ENCODE peak calls at places on chromosome 6, in nine cellular contexts. F is Peyer's patch, N is heart right ventricle, J is PC-9, P is osteoblast, T is cardiac fibroblast, I is BJ, Q is epithelial cell of esophagus, D is HCT116. V is an unnamed sample.

GRCh38 chr6:64817525-64817924 is 889.5 kb downstream of the EYS start:
- DNase-seq in F (no peak), N (no peak), J (no peak), P (no peak), T (no peak), I (no peak), Q (no peak), D (no peak), V (peak)

GRCh38 chr6:111087106-111087835 is at the start of gene SLC16A10:
- DNase-seq in F (peak), N (peak), J (peak), P (peak), T (peak), I (no peak), Q (peak), D (peak), V (peak)

GRCh38 chr6:37659561-37659960 is 38.1 kb downstream of the MDGA1 start:
- DNase-seq in F (no peak), N (no peak), J (no peak), P (no peak), T (no peak), I (no peak), Q (no peak), D (no peak), V (no peak)

GRCh38 chr6:88813045-88813444 is 150.4 kb downstream of the RNGTT start:
- DNase-seq in F (no peak), N (no peak), J (no peak), P (no peak), T (no peak), I (no peak), Q (no peak), D (no peak), V (no peak)

GRCh38 chr6:55875420-55875819 is at the start of gene BMP5:
- DNase-seq in F (no peak), N (no peak), J (no peak), P (no peak), T (no peak), I (no peak), Q (no peak), D (no peak), V (no peak)

GRCh38 chr6:108118791-108119211 is 44.3 kb upstream of the OSTM1 start:
- DNase-seq in F (no peak), N (no peak), J (no peak), P (peak), T (no peak), I (no peak), Q (no peak), D (no peak), V (no peak)

GRCh38 chr6:131199568-131200272 is 64.5 kb downstream of the AKAP7 start:
- DNase-seq in F (peak), N (no peak), J (peak), P (peak), T (peak), I (no peak), Q (peak), D (peak), V (peak)

GRCh38 chr6:32941412-32941784 is 570 bp upstream of the HLA-DMB start:
- DNase-seq in F (peak), N (no peak), J (no peak), P (no peak), T (no peak), I (no peak), Q (no peak), D (no peak), V (no peak)

GRCh38 chr6:166515072-166515810 is 71.2 kb downstream of the RAMACL start:
- DNase-seq in F (peak), N (no peak), J (peak), P (peak), T (peak), I (peak), Q (peak), D (peak), V (peak)

GRCh38 chr6:112571486-112571885 is 224.4 kb downstream of the RFPL4B start:
- DNase-seq in F (no peak), N (peak), J (no peak), P (peak), T (peak), I (no peak), Q (no peak), D (no peak), V (peak)

GRCh38 chr6:159098636-159099106 is 53.9 kb upstream of the TAGAP start:
- DNase-seq in F (peak), N (no peak), J (no peak), P (no peak), T (no peak), I (no peak), Q (peak), D (no peak), V (no peak)

GRCh38 chr6:113921299-113921904 is 49.5 kb downstream of the HDAC2 start:
- DNase-seq in F (no peak), N (no peak), J (no peak), P (no peak), T (no peak), I (no peak), Q (no peak), D (no peak), V (no peak)

GRCh38 chr6:44630125-44631028 is 242.9 kb downstream of the CDC5L start:
- DNase-seq in F (peak), N (no peak), J (peak), P (peak), T (peak), I (no peak), Q (peak), D (peak), V (peak)

GRCh38 chr6:136920858-136921520 is 1.1 kb upstream of the SLC35D3 start:
- DNase-seq in F (no peak), N (peak), J (no peak), P (peak), T (peak), I (no peak), Q (no peak), D (no peak), V (peak)

GRCh38 chr6:72130327-72130726 is 244.0 kb downstream of the RIMS1 start:
- DNase-seq in F (no peak), N (no peak), J (no peak), P (no peak), T (no peak), I (no peak), Q (no peak), D (no peak), V (no peak)

GRCh38 chr6:18121580-18122127 is 823 bp downstream of the NHLRC1 start:
- DNase-seq in F (no peak), N (no peak), J (no peak), P (no peak), T (no peak), I (no peak), Q (no peak), D (no peak), V (no peak)

GRCh38 chr6:18126116-18126515 is 3.6 kb upstream of the NHLRC1 start:
- DNase-seq in F (no peak), N (no peak), J (no peak), P (no peak), T (peak), I (no peak), Q (no peak), D (no peak), V (peak)

GRCh38 chr6:18118330-18118729 is 4.1 kb downstream of the NHLRC1 start:
- DNase-seq in F (no peak), N (no peak), J (no peak), P (peak), T (no peak), I (no peak), Q (no peak), D (no peak), V (no peak)

GRCh38 chr6:18119236-18119635 is 3.2 kb downstream of the NHLRC1 start:
- DNase-seq in F (peak), N (no peak), J (no peak), P (no peak), T (no peak), I (no peak), Q (peak), D (no peak), V (no peak)

GRCh38 chr6:18122128-18123093 is at the start of gene NHLRC1:
- DNase-seq in F (peak), N (peak), J (peak), P (peak), T (peak), I (peak), Q (peak), D (no peak), V (peak)
- H3K4me3 ChIP-seq in F (peak), N (peak), J (peak), P (peak), T (peak), I (peak), Q (peak), D (no peak), V (peak)

GRCh38 chr6:13355969-13356368 is 27.6 kb upstream of the TBC1D7 start:
- DNase-seq in F (no peak), N (no peak), J (no peak), P (no peak), T (no peak), I (no peak), Q (peak), D (no peak), V (no peak)
- H3K4me3 ChIP-seq in F (no peak), N (no peak), J (peak), P (no peak), T (no peak), I (no peak), Q (no peak), D (no peak), V (no peak)

GRCh38 chr6:4606016-4606415 is 170.2 kb upstream of the CDYL start:
- DNase-seq in F (no peak), N (no peak), J (no peak), P (no peak), T (no peak), I (no peak), Q (no peak), D (no peak), V (no peak)

GRCh38 chr6:4608361-4609115 is 167.7 kb upstream of the CDYL start:
- DNase-seq in F (no peak), N (peak), J (no peak), P (no peak), T (no peak), I (no peak), Q (no peak), D (no peak), V (no peak)

GRCh38 chr6:4606681-4607025 is 169.6 kb upstream of the CDYL start:
- DNase-seq in F (no peak), N (no peak), J (no peak), P (no peak), T (no peak), I (no peak), Q (no peak), D (no peak), V (no peak)

GRCh38 chr6:4607026-4607704 is 169.0 kb upstream of the CDYL start:
- DNase-seq in F (no peak), N (peak), J (peak), P (no peak), T (peak), I (peak), Q (peak), D (peak), V (peak)

GRCh38 chr6:4607793-4608192 is 168.4 kb upstream of the CDYL start:
- DNase-seq in F (no peak), N (no peak), J (no peak), P (no peak), T (no peak), I (no peak), Q (no peak), D (no peak), V (no peak)
- H3K4me3 ChIP-seq in F (no peak), N (no peak), J (peak), P (peak), T (no peak), I (no peak), Q (no peak), D (no peak), V (no peak)

GRCh38 chr6:140319209-140319608 is 944.8 kb upstream of the CITED2 start:
- DNase-seq in F (no peak), N (no peak), J (no peak), P (no peak), T (peak), I (no peak), Q (no peak), D (no peak), V (peak)
- H3K4me3 ChIP-seq in F (no peak), N (no peak), J (no peak), P (peak), T (no peak), I (no peak), Q (no peak), D (no peak), V (peak)

DNA sequence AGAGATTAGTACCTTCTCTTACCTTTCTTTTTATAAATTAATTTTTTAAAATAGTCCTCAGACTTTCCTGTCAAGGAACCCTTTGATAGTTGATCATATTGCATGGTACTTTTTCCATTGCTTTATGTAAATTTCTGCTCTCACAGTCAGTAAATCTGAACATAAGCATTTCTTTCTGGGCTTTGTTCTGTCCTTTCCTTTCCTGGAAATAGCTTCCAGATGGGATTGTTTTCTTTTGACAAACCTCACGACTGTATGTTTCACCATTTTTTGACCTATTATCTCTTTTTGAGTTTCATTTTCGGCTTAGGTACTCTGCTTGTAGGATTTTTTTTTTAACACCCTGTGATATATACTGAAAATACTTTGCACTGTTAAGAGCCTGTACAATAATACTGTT is 32.6 kb downstream of the UTRN start:
- DNase-seq in F (no peak), N (no peak), J (no peak), P (peak), T (no peak), I (no peak), Q (no peak), D (no peak), V (peak)
- H3K4me3 ChIP-seq in F (no peak), N (no peak), J (no peak), P (no peak), T (no peak), I (no peak), Q (no peak), D (no peak), V (no peak)

DNA sequence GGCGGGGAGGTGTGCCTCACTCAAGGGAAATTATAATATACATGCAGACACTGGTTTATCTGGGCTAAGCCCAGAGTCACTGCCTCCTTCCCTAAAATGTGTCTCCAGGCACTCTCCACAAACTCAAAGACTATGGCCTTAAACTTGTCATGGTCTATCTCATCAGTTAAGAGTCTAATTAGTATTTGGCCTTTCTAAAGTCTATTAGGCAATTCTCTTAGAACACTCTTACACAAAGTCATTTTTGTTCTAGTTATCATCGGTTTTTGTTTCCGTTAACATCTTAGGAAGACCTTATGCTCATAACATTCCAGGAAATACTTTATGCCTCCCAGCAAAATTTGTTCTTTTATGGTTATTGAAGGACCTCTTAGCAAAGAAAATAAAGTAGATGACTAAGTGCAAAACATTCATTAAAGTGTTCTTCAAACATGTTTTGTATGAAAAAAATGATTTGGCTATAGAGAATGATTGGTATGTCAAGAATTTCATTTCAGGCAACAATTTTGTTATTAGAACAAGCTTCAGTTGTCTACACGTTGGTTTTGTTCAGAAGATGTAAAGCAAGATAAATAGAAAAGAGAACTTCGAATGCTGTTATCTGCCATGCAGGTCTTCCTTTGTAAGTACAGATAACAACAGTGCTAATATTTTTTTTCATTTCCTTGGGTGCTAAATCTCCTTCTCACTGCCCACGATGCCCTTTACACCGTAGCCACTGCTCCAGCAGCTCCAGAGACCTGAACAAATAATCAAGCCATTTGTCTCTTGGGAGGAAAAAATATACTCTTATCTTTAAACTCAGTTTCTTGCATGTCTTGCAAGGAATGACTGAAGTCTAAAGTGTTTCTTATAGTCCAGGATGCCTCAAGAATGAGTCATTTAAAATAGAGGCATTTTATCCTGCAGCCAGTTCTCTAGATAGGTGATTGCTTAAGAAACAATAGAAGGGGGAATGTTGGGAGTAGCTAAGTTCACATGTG is 170.4 kb downstream of the HTR1B start:
- DNase-seq in F (no peak), N (no peak), J (peak), P (no peak), T (peak), I (peak), Q (peak), D (peak), V (peak)
- H3K4me3 ChIP-seq in F (no peak), N (no peak), J (no peak), P (peak), T (no peak), I (no peak), Q (no peak), D (no peak), V (peak)

GRCh38 chr6:146358341-146359046 is 185.1 kb upstream of the RAB32 start:
- DNase-seq in F (no peak), N (no peak), J (no peak), P (peak), T (peak), I (peak), Q (peak), D (no peak), V (no peak)
- H3K4me3 ChIP-seq in F (no peak), N (no peak), J (peak), P (peak), T (no peak), I (no peak), Q (no peak), D (no peak), V (no peak)